ENCODE peak calls at places on chromosomes 2 and 18, in six cellular contexts. Z is pancreas, K is astrocyte of the spinal cord, A is Calu3, U is cardiac fibroblast, M is osteocyte. B is an unnamed sample.

GRCh38 chr2:96163768-96164429 is 18.7 kb upstream of the DUSP2 start:
- DNase-seq in Z (peak), K (no peak), A (no peak), U (no peak), M (no peak), B (no peak)

GRCh38 chr2:46461716-46462171 is 17.6 kb upstream of the TMEM247 start:
- DNase-seq in Z (no peak), K (no peak), A (no peak), U (no peak), M (peak), B (no peak)

GRCh38 chr2:40439473-40439872 is 12.4 kb downstream of the SLC8A1 start:
- DNase-seq in Z (no peak), K (peak), A (no peak), U (peak), M (no peak), B (no peak)

GRCh38 chr2:11012131-11012693 is 100.5 kb downstream of the KCNF1 start:
- DNase-seq in Z (no peak), K (no peak), A (no peak), U (no peak), M (peak), B (no peak)

GRCh38 chr2:37570773-37571570 is 100.5 kb downstream of the CDC42EP3 start:
- DNase-seq in Z (no peak), K (peak), A (no peak), U (peak), M (no peak), B (peak)

GRCh38 chr18:49588971-49589370 is 27.1 kb downstream of the LIPG start:
- DNase-seq in Z (no peak), K (no peak), A (no peak), U (no peak), M (no peak), B (no peak)

GRCh38 chr18:34592961-34593382 is 117.1 kb upstream of the DTNA start:
- DNase-seq in Z (peak), K (peak), A (peak), U (peak), M (no peak), B (peak)

GRCh38 chr2:67565761-67566160 is 168.6 kb downstream of the ETAA1 start:
- DNase-seq in Z (no peak), K (peak), A (peak), U (peak), M (no peak), B (peak)

GRCh38 chr2:203809991-203810510 is 57.5 kb upstream of the CTLA4 start:
- DNase-seq in Z (no peak), K (no peak), A (no peak), U (no peak), M (peak), B (no peak)

GRCh38 chr2:120465989-120466703 is 120.2 kb downstream of the INHBB start:
- DNase-seq in Z (peak), K (no peak), A (no peak), U (no peak), M (no peak), B (no peak)

GRCh38 chr2:172283476-172283875 is 143.9 kb upstream of the ITGA6 start:
- DNase-seq in Z (no peak), K (peak), A (no peak), U (no peak), M (no peak), B (no peak)

GRCh38 chr18:72542993-72543361 is 1.2 kb downstream of the CBLN2 start:
- DNase-seq in Z (no peak), K (peak), A (no peak), U (peak), M (no peak), B (no peak)

GRCh38 chr2:64847930-64848329 is 141.3 kb upstream of the SLC1A4 start:
- DNase-seq in Z (no peak), K (no peak), A (no peak), U (no peak), M (no peak), B (no peak)

GRCh38 chr2:199951023-199951422 is 4.3 kb downstream of the TYW5 start:
- DNase-seq in Z (no peak), K (no peak), A (no peak), U (no peak), M (no peak), B (no peak)

GRCh38 chr2:49901202-49901865 is 747.0 kb upstream of the FSHR start:
- DNase-seq in Z (no peak), K (no peak), A (no peak), U (no peak), M (no peak), B (no peak)

GRCh38 chr2:39091535-39091934 is 29.3 kb downstream of the SOS1 start:
- DNase-seq in Z (no peak), K (no peak), A (no peak), U (no peak), M (no peak), B (no peak)

GRCh38 chr2:55232863-55233657 is 572 bp downstream of the RPS27A start:
- DNase-seq in Z (peak), K (peak), A (peak), U (peak), M (no peak), B (peak)

GRCh38 chr2:39093208-39093898 is 27.5 kb downstream of the SOS1 start:
- DNase-seq in Z (no peak), K (no peak), A (no peak), U (no peak), M (no peak), B (no peak)

GRCh38 chr18:9822587-9822986 is 63.2 kb upstream of the TXNDC2 start:
- DNase-seq in Z (no peak), K (no peak), A (no peak), U (no peak), M (no peak), B (no peak)

DNA sequence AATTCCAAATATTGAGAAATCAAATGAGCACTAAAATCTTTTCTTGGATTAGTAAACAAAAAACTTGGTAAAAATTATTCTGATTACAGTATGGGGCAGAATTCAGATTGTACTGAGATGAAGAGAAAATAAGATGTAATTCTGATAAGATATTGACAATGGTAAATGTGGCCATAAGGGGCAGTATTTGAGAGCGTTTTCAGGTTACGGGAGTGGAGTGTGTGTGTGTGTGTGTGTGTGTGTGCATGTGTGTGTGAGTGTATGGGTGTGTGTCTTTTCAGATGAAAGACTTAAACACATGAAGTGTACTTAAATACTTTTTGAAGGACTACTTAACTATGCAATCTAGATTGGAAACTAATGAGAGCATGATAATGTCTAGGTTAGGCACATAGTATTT is 217.8 kb upstream of the ITGA4 start:
- DNase-seq in Z (no peak), K (no peak), A (no peak), U (peak), M (no peak), B (no peak)
- TF ChIP-seq CTCF in Z (no peak), K (no peak), A (no peak), U (no peak), M (no peak), B (no peak)

DNA sequence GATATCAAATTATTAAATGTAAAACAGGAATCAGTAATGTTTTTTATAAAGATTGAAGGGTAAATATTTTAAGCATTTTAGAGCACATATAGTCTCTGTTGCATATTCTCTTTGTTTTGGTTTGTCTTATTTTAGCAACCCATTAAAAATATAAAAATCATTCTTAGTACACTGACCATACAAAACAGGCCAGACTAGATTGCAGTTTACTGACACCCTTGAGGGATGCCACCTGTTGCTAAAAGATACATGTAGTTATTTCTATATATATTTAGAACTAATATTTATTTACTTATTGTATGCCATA is 44.7 kb upstream of the SULT1C3 start:
- DNase-seq in Z (no peak), K (no peak), A (no peak), U (no peak), M (no peak), B (no peak)
- TF ChIP-seq CTCF in Z (no peak), K (no peak), A (no peak), U (no peak), M (no peak), B (no peak)

DNA sequence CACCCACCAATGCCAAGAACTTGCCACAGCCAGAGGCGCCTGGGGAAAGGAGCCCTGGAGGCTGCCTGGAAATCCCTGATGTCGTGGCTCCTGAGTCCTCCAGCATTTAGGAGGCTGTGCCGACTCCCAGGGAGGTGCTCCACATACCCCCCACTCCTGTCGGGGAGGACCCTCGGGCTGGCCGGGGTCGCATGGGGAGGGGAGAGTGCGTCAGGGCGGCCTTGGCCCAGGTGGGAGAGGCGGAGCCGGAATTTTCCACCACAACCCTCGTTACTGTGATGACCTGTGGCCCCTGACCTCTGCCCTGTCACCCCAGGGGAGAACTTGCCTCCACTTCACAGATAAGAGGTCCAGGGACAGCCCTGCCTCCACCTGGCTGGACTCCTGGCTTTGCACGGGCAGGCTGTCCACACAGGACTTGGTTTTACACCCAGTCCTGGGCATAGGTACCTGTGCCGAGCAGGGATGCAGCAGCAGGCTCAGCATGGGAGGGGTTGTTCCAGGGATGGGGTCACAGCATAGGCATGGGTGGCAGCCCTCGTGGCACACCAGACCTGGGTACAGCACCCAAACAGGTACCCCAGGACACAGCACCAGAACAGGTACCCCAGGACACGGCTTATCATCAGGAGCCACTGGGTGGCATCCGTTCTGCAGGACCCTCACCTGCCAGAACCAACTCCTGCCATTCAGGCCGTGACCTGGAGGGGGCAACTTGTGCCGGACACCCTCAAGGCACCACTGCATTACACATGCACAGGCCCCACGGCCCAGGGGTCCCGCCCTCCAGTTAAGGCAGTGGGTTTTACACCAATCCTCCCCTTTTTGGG is 12.3 kb upstream of the AGXT start:
- DNase-seq in Z (peak), K (no peak), A (peak), U (no peak), M (no peak), B (no peak)
- TF ChIP-seq CTCF in Z (no peak), K (peak), A (peak), U (peak), M (no peak), B (peak)

DNA sequence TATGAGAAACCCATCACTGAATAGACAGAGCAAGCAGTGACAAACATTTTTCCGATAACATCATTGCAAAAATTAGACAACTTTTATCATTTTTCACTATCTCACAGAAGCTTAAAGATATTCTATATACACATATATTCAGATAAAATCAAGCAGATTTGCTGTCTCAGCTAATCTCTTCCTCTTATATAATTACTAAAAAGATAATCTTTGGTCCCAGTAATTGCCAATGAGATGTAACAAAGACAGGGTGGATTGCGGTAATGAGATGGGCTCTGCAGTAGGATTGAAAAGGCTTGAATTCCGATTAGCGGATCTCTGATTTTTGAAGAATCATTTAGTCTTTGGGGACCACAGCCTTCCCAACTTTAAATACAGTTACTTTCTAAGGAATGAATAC is 63.5 kb downstream of the SYT4 start:
- DNase-seq in Z (no peak), K (no peak), A (no peak), U (no peak), M (no peak), B (no peak)
- TF ChIP-seq CTCF in Z (no peak), K (no peak), A (no peak), U (no peak), M (no peak), B (no peak)

B was measured in MCF 10A.